ENCODE peak calls at places on chromosomes 1 and 21, in six cellular contexts. Z is IMR-90, Q is tibial nerve, W is GM23338, F is AG04450, B is transverse colon. R is an unnamed sample.

GRCh38 chr1:70893381-70893780 is 154.2 kb downstream of the PTGER3 start:
- DNase-seq in W (no peak), Q (no peak), B (no peak), F (no peak), Z (no peak), R (no peak)

GRCh38 chr1:30761312-30762151 is 4.0 kb upstream of the LAPTM5 start:
- DNase-seq in W (no peak), Z (no peak), B (no peak), Q (no peak), F (no peak), R (no peak)

GRCh38 chr1:196410768-196411167 is 197.5 kb downstream of the KCNT2 start:
- DNase-seq in W (no peak), Z (no peak), Q (no peak), B (no peak), F (no peak), R (no peak)

GRCh38 chr1:14871569-14871968 is 273.1 kb downstream of the KAZN start:
- DNase-seq in W (no peak), Z (no peak), F (no peak), Q (no peak), B (no peak), R (no peak)

GRCh38 chr1:157370698-157371097 is 181.6 kb downstream of the FCRL5 start:
- DNase-seq in F (no peak), Z (no peak), B (no peak), W (no peak), Q (no peak), R (no peak)

GRCh38 chr1:236144446-236145150 is 2.3 kb downstream of the GPR137B start:
- DNase-seq in Z (peak; percentile 4), W (no peak), Q (no peak), F (no peak), B (no peak), R (no peak)

GRCh38 chr21:42084079-42084478 is 13.0 kb downstream of the UMODL1 start:
- DNase-seq in Z (no peak), B (no peak), W (no peak), Q (no peak), F (no peak), R (no peak)

GRCh38 chr1:12177999-12178441 is 11.2 kb downstream of the TNFRSF1B start:
- DNase-seq in F (peak; percentile 81), W (peak; percentile 40), Q (no peak), B (peak; percentile 64), Z (peak; percentile 93), R (peak; percentile 84)

GRCh38 chr21:37619464-37619974 is 252.9 kb downstream of the DYRK1A start:
- DNase-seq in W (no peak), Z (no peak), Q (no peak), B (no peak), F (no peak), R (no peak)

GRCh38 chr1:92877792-92878191 is 46.0 kb downstream of the RPL5 start:
- DNase-seq in B (no peak), Z (peak; percentile 46), W (no peak), F (no peak), Q (no peak), R (no peak)

GRCh38 chr1:25563330-25564215 is 20.2 kb downstream of the LDLRAP1 start:
- DNase-seq in Z (no peak), F (no peak), B (no peak), Q (no peak), W (no peak), R (no peak)

GRCh38 chr1:116033322-116033721 is 57.0 kb downstream of the SLC22A15 start:
- DNase-seq in B (no peak), W (no peak), Z (no peak), Q (no peak), F (no peak), R (no peak)

GRCh38 chr1:229155472-229155871 is 115.4 kb upstream of the RAB4A start:
- DNase-seq in W (no peak), F (no peak), B (no peak), Z (no peak), Q (no peak), R (no peak)

GRCh38 chr1:81371864-81372263 is 428.9 kb upstream of the ADGRL2 start:
- DNase-seq in Q (no peak), W (no peak), Z (no peak), F (no peak), B (no peak), R (no peak)

GRCh38 chr1:178345238-178345637 is 151.5 kb downstream of the CLEC20A start:
- DNase-seq in F (no peak), Q (no peak), W (no peak), Z (no peak), B (no peak), R (no peak)

GRCh38 chr1:31151402-31151801 is 85.9 kb upstream of the PUM1 start:
- DNase-seq in Q (no peak), F (no peak), W (no peak), B (no peak), Z (no peak), R (no peak)

GRCh38 chr1:204116539-204116938 is 35.3 kb downstream of the ETNK2 start:
- DNase-seq in W (no peak), F (no peak), Q (no peak), B (no peak), Z (no peak), R (no peak)

GRCh38 chr1:182604128-182604834 is at the start of gene RGS16:
- DNase-seq in W (peak; percentile 97), F (peak; percentile 21), Z (peak; percentile 62), B (peak; percentile 96), Q (peak; percentile 91), R (peak; percentile 96)

GRCh38 chr1:227540170-227541098 is 22.9 kb upstream of the ZNF678 start:
- DNase-seq in Z (no peak), W (no peak), Q (no peak), B (no peak), F (no peak), R (no peak)

GRCh38 chr1:156368889-156369684 is at the start of gene RHBG:
- DNase-seq in W (peak; percentile 93), Z (peak; percentile 2), B (peak; percentile 71), F (no peak), Q (no peak), R (peak; percentile 79)

GRCh38 chr1:231743966-231744365 is 117.4 kb downstream of the DISC1 start:
- DNase-seq in W (no peak), F (no peak), Q (no peak), Z (no peak), B (no peak), R (no peak)

GRCh38 chr1:29643838-29644440 is 407.6 kb downstream of the PTPRU start:
- DNase-seq in Q (no peak), W (no peak), Z (no peak), B (no peak), F (no peak), R (no peak)

GRCh38 chr1:210646258-210646616 is 317.5 kb downstream of the HHAT start:
- DNase-seq in W (no peak), Z (no peak), Q (no peak), B (no peak), F (no peak), R (no peak)

GRCh38 chr1:167797005-167797404 is 75.2 kb downstream of the MPZL1 start:
- DNase-seq in F (peak; percentile 93), B (peak; percentile 47), Q (peak; percentile 67), W (peak; percentile 84), Z (peak; percentile 99), R (peak; percentile 73)

GRCh38 chr1:71745326-71745725 is 537.0 kb downstream of the NEGR1 start:
- DNase-seq in B (no peak), W (no peak), Z (no peak), Q (no peak), F (no peak), R (no peak)

GRCh38 chr1:231432996-231433395 is 10.9 kb upstream of the EGLN1 start:
- DNase-seq in B (no peak), W (no peak), Z (no peak), F (no peak), Q (no peak), R (no peak)

GRCh38 chr1:116491985-116492811 is 78.6 kb downstream of the CD58 start:
- DNase-seq in F (no peak), W (no peak), Q (no peak), B (no peak), Z (peak; percentile 33), R (no peak)

GRCh38 chr1:3404301-3404700 is 50.2 kb upstream of the ARHGEF16 start:
- DNase-seq in Z (no peak), W (no peak), F (no peak), Q (no peak), B (no peak), R (no peak)
- H3K27me3 ChIP-seq in Z (peaks cover 7% of the 10 kb centered on the region), W (no peaks in the 10 kb centered on the region), F (no peaks in the 10 kb centered on the region), Q (no peaks in the 10 kb centered on the region), B (peaks cover 9% of the 10 kb centered on the region), R (no peaks in the 10 kb centered on the region)

GRCh38 chr1:160639652-160640051 is 7.2 kb downstream of the SLAMF1 start:
- DNase-seq in F (no peak), Z (no peak), B (peak; percentile 37), Q (no peak), W (no peak), R (no peak)
- H3K27ac ChIP-seq in F (no peak overlapping the region), Z (no peak overlapping the region), B (peak overlapping the region; percentile 47), Q (no peak overlapping the region), W (no peak overlapping the region), R (no peak overlapping the region)

DNA sequence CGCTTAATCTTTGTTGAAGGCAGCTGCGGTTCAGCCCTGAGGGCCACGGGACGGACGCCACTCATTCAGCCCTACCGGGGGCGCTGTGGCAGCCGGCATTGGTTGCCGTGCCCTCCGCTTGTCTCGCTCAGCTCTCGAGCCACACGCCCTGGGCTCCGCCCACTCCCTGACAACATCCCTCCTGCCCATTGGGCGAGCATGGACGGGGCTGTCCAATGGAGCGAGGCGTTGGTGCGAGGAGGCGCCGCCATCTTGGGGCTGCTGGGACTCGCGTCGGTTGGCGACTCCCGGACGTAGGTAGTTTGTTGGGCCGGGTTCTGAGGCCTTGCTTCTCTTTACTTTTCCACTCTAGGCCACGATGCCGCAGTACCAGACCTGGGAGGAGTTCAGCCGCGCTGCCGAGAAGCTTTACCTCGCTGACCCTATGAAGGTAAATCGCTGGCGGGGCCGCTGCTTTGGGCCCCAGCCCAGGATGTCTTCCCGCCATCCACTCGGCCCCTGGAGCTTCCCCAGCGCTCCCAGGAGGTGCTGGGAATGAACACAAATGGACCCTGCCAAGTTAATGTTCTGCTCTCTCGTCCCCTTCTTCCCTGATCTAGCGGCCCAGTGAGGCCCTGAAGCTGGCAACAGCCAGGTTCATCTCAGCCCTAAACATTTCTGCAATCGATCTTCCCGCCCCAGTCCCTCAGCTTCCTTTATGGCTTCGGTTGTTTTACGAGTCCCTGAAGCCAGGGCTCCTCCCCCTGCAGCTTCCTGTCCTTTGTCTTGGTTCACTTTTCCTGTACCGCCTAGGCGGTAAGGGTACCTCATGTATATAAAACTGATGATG is at the start of gene SRP9:
- DNase-seq in Z (peak; percentile 98), F (peak; percentile 94), W (peak; percentile 100), Q (peak; percentile 97), B (peak; percentile 99), R (peak; percentile 99)
- TF ChIP-seq CTCF in Z (peak; percentile 94), F (peak; percentile 86), W (peak; percentile 91), Q (peak; percentile 95), B (peak; percentile 97), R (peak; percentile 92)

DNA sequence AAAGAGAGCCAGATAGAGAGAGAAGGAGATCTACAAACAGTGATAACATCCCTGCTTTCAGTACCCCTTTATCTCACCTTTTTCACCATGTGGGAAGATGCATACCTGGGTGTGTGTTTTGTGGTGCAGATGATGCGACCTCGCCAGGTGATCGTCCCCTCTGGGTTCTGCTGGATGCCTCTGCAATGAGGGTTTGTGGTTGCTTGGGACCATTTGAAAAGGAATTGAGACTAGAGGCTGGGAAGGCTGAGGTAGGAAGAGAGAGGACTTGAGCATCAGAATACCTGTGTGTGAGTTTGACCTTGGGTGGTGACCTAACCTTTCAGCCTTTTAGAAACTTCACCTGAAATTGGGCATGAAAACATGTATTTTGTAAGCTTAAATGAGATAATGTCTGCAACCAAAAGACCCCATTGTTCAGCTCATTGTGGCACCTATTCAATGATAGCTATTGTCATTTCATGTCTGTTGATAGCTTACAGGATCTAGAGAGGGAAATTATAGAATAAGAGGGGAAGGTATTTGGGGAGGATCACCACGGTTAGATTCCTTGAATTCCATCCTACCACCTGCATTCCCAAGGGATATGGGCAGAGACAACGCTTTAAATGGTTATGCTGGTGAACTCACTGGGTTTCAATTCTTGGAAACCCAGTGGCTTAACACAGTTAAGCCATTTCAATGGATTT is 125.7 kb downstream of the IGSF21 start:
- DNase-seq in Q (no peak), B (no peak), F (no peak), Z (no peak), W (peak; percentile 80), R (no peak)
- H3K27me3 ChIP-seq in Q (no peaks in the 10 kb centered on the region), B (peaks cover 13% of the 10 kb centered on the region), F (no peaks in the 10 kb centered on the region), Z (no peaks in the 10 kb centered on the region), W (no peaks in the 10 kb centered on the region), R (peaks cover 25% of the 10 kb centered on the region)

R was measured in lower lobe of right lung.